ENCODE peak calls at places on chromosomes 2 and 18, in eight cellular contexts. F, C, L, O, X, S, A and Q are unnamed samples.

GRCh38 chr2:231059756-231060155 is 3.1 kb downstream of the PSMD1 start:
- DNase-seq in F (no peak), C (no peak), L (no peak), O (no peak), X (no peak), S (no peak), A (peak), Q (no peak)

GRCh38 chr18:8800041-8800441 is 94.7 kb downstream of the MTCL1 start:
- DNase-seq in F (peak), C (no peak), L (no peak), O (no peak), X (no peak), S (no peak), A (peak), Q (no peak)

GRCh38 chr2:129709030-129709955 is 270.2 kb upstream of the RAB6C start:
- DNase-seq in F (no peak), C (peak), L (no peak), O (no peak), X (no peak), S (no peak), A (no peak), Q (no peak)

GRCh38 chr18:36349552-36349951 is 52.0 kb downstream of the FHOD3 start:
- DNase-seq in F (no peak), C (no peak), L (no peak), O (no peak), X (no peak), S (no peak), A (peak), Q (no peak)

GRCh38 chr2:98654702-98655488 is 46.5 kb downstream of the UNC50 start:
- DNase-seq in F (no peak), C (no peak), L (no peak), O (no peak), X (no peak), S (no peak), A (no peak), Q (no peak)

GRCh38 chr2:9284521-9285297 is 78.1 kb downstream of the ASAP2 start:
- DNase-seq in F (no peak), C (no peak), L (no peak), O (no peak), X (no peak), S (no peak), A (no peak), Q (no peak)

GRCh38 chr2:108212671-108213070 is 27.1 kb upstream of the SULT1C3 start:
- DNase-seq in F (no peak), C (no peak), L (no peak), O (no peak), X (no peak), S (no peak), A (no peak), Q (peak)

GRCh38 chr2:217356142-217356541 is 496.3 kb upstream of the TNP1 start:
- DNase-seq in F (no peak), C (no peak), L (no peak), O (no peak), X (no peak), S (no peak), A (no peak), Q (no peak)

GRCh38 chr2:134118279-134119116 is 135.4 kb upstream of the MGAT5 start:
- DNase-seq in F (peak), C (peak), L (peak), O (peak), X (peak), S (peak), A (peak), Q (peak)

GRCh38 chr2:180505203-180505602 is 475.2 kb upstream of the UBE2E3 start:
- DNase-seq in F (no peak), C (no peak), L (no peak), O (no peak), X (no peak), S (no peak), A (peak), Q (no peak)

GRCh38 chr2:195559431-195559914 is 97.6 kb upstream of the SLC39A10 start:
- DNase-seq in F (peak), C (no peak), L (peak), O (no peak), X (no peak), S (peak), A (peak), Q (peak)

GRCh38 chr18:50879302-50880107 is 587 bp downstream of the ME2 start:
- DNase-seq in F (peak), C (peak), L (peak), O (peak), X (peak), S (peak), A (peak), Q (no peak)

GRCh38 chr2:33015421-33016142 is 68.8 kb downstream of the LTBP1 start:
- DNase-seq in F (peak), C (no peak), L (no peak), O (no peak), X (no peak), S (no peak), A (peak), Q (no peak)